ENCODE peak calls at places on chromosomes 11 and 22, in five cellular contexts. One of them, this sample, is unnamed.

GRCh38 chr11:125343732-125344131 is 152.3 kb downstream of the FEZ1 start:
- DNase-seq in Peyer's patch: no peak
- DNase-seq in IMR-90: peak; percentile 49
- DNase-seq in thyroid gland: peak; percentile 29
- DNase-seq in spleen: peak; percentile 62
- DNase-seq in this sample: no peak

GRCh38 chr11:10496296-10496936 is 41.4 kb downstream of the AMPD3 start:
- DNase-seq in Peyer's patch: peak; percentile 0
- DNase-seq in spleen: no peak
- DNase-seq in IMR-90: no peak
- DNase-seq in thyroid gland: no peak
- DNase-seq in this sample: no peak

GRCh38 chr22:32175751-32176644 is 16.9 kb upstream of the C22orf42 start:
- DNase-seq in thyroid gland: no peak
- DNase-seq in IMR-90: no peak
- DNase-seq in Peyer's patch: no peak
- DNase-seq in spleen: no peak
- DNase-seq in this sample: no peak

GRCh38 chr22:49398115-49398514 is 429.6 kb downstream of the BRD1 start:
- DNase-seq in Peyer's patch: no peak
- DNase-seq in spleen: peak; percentile 67
- DNase-seq in thyroid gland: no peak
- DNase-seq in IMR-90: no peak
- DNase-seq in this sample: no peak

GRCh38 chr11:43969543-43969942 is 27.1 kb downstream of the C11orf96 start:
- DNase-seq in IMR-90: no peak
- DNase-seq in thyroid gland: no peak
- DNase-seq in Peyer's patch: no peak
- DNase-seq in spleen: no peak
- DNase-seq in this sample: no peak

GRCh38 chr11:115126515-115127208 is 377.6 kb downstream of the CADM1 start:
- DNase-seq in spleen: no peak
- DNase-seq in Peyer's patch: no peak
- DNase-seq in IMR-90: no peak
- DNase-seq in thyroid gland: no peak
- DNase-seq in this sample: no peak

GRCh38 chr11:42770444-42771065 is 541.2 kb upstream of the API5 start:
- DNase-seq in thyroid gland: peak; percentile 20
- DNase-seq in spleen: no peak
- DNase-seq in Peyer's patch: no peak
- DNase-seq in IMR-90: no peak
- DNase-seq in this sample: peak; percentile 18

GRCh38 chr11:13335319-13335718 is 57.7 kb downstream of the BMAL1 start:
- DNase-seq in IMR-90: peak; percentile 66
- DNase-seq in Peyer's patch: peak; percentile 70
- DNase-seq in thyroid gland: peak; percentile 74
- DNase-seq in spleen: no peak
- DNase-seq in this sample: peak; percentile 69

GRCh38 chr11:130894322-130895025 is 21.8 kb downstream of the SNX19 start:
- DNase-seq in thyroid gland: peak; percentile 79
- DNase-seq in spleen: peak; percentile 84
- DNase-seq in Peyer's patch: peak; percentile 57
- DNase-seq in IMR-90: peak; percentile 77
- DNase-seq in this sample: peak; percentile 82

GRCh38 chr11:11972148-11972547 is 36.3 kb downstream of the DKK3 start:
- DNase-seq in IMR-90: no peak
- DNase-seq in thyroid gland: no peak
- DNase-seq in spleen: no peak
- DNase-seq in Peyer's patch: no peak
- DNase-seq in this sample: no peak

GRCh38 chr22:29314537-29315285 is 786 bp downstream of the RASL10A start:
- DNase-seq in thyroid gland: no peak
- DNase-seq in Peyer's patch: no peak
- DNase-seq in IMR-90: no peak
- DNase-seq in spleen: peak; percentile 69
- DNase-seq in this sample: peak; percentile 45

DNA sequence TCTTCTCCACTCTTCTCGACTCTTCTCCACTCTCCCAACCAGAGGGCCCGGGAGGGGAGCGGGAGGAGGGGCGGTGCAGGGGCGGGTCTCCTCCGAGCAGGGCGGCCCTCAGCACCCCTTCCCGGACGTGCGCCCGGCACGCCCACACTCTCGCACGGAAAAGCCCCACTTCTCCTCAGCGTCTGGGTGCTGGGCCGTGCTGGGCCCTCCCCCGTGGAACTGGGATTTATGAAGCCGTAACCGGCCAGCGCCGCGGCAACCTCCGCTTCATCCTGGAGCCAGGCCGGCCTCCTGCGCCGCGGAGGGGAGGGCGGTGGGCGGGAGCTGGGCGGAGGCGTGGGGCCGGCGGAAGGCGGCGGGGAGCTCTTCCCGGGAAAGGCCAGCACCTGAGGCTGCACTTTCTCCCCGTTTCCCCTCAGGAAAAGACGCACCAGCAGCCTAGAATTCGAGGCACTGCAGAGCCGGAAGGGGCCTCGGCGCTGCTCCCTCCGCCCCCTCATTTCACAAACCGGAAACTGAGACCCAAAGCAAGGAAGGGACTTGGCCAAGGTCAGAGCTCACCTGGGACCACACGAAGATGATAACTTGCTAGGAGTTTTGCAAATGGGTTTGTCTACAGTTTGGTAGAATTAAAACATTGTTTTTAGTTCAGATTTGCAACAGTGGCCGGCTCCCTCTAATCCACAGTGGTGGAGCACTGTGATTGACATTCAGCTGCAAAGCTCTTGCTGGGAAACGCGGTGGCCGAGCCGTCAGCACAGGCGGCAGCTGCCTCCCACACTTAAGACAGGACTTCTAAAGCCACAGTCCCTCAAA is 31.6 kb upstream of the JAM3 start:
- DNase-seq in IMR-90: peak; percentile 59
- DNase-seq in thyroid gland: peak; percentile 83
- DNase-seq in spleen: peak; percentile 89
- DNase-seq in Peyer's patch: peak; percentile 44
- DNase-seq in this sample: no peak
- TF ChIP-seq POLR2A in IMR-90: no peak
- TF ChIP-seq POLR2A in thyroid gland: no peak
- TF ChIP-seq POLR2A in spleen: no peak
- TF ChIP-seq POLR2A in Peyer's patch: no peak
- TF ChIP-seq POLR2A in this sample: no peak

DNA sequence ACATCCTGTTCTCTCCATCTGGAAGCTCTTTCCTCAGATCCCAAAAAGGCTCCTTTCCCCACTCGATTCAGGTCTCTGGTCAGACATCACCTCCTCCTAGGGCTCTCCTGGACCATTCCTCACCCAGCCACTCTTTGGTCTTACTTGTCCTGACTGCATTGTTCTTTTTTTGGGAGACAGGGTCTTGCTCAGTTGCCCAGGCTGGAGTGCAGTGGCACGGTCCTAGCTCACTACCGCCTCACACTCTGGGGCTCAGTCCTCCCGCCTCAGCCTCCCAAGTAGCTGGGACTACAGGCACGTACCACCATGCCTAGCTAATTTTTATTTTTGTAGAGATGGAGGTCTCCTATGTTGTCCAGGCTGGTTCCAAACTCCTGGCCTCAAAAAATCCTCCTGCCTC is 2.2 kb upstream of the CORO1B start:
- DNase-seq in thyroid gland: no peak
- DNase-seq in IMR-90: no peak
- DNase-seq in spleen: no peak
- DNase-seq in Peyer's patch: no peak
- DNase-seq in this sample: no peak
- TF ChIP-seq POLR2A in thyroid gland: no peak
- TF ChIP-seq POLR2A in IMR-90: no peak
- TF ChIP-seq POLR2A in spleen: no peak
- TF ChIP-seq POLR2A in Peyer's patch: no peak
- TF ChIP-seq POLR2A in this sample: no peak

GRCh38 chr11:65866524-65867283 is 5.9 kb downstream of the EFEMP2 start:
- DNase-seq in Peyer's patch: no peak
- DNase-seq in IMR-90: no peak
- DNase-seq in thyroid gland: no peak
- DNase-seq in spleen: peak; percentile 75
- DNase-seq in this sample: no peak

GRCh38 chr11:65867284-65868071 is 5.1 kb downstream of the EFEMP2 start:
- DNase-seq in Peyer's patch: no peak
- DNase-seq in IMR-90: no peak
- DNase-seq in spleen: peak; percentile 72
- DNase-seq in thyroid gland: no peak
- DNase-seq in this sample: no peak

GRCh38 chr11:65868907-65869306 is 3.7 kb downstream of the EFEMP2 start:
- DNase-seq in Peyer's patch: no peak
- DNase-seq in thyroid gland: no peak
- DNase-seq in spleen: no peak
- DNase-seq in IMR-90: no peak
- DNase-seq in this sample: no peak

GRCh38 chr11:65869643-65870306 is 2.8 kb downstream of the EFEMP2 start:
- DNase-seq in spleen: peak; percentile 69
- DNase-seq in thyroid gland: no peak
- DNase-seq in IMR-90: no peak
- DNase-seq in Peyer's patch: no peak
- DNase-seq in this sample: no peak

DNA sequence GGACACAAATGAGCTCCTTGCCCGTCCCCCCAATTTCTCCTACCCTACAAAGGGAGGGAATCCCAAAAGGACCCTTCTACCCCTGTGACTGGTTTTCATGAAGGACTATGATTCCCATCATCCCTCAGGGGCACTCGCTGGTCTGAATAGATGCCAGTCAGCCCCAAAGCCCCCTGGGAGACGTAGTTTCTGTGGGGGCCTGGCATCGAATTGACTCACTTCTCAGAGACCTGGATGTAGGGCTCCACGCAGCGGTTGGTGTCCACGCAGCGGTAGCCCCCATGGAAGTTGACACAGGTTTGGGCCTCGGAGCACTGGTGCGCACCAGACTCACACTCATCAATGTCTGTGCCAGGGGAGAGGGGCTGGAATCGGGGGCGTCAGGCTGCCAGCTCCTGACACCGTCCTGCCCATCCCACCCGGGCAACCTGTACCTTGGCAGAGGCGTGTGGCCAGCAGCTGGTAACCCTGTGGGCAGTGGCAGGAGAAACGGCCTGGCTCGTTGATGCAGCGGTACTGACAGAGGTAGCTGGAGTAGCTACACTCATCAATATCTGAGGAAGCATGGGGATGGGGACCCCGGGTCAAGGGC is 4.4 kb downstream of the EFEMP2 start:
- DNase-seq in IMR-90: no peak
- DNase-seq in thyroid gland: no peak
- DNase-seq in spleen: peak; percentile 78
- DNase-seq in Peyer's patch: no peak
- DNase-seq in this sample: no peak
- TF ChIP-seq POLR2A in IMR-90: no peak
- TF ChIP-seq POLR2A in thyroid gland: no peak
- TF ChIP-seq POLR2A in spleen: no peak
- TF ChIP-seq POLR2A in Peyer's patch: no peak
- TF ChIP-seq POLR2A in this sample: peak; percentile 34

DNA sequence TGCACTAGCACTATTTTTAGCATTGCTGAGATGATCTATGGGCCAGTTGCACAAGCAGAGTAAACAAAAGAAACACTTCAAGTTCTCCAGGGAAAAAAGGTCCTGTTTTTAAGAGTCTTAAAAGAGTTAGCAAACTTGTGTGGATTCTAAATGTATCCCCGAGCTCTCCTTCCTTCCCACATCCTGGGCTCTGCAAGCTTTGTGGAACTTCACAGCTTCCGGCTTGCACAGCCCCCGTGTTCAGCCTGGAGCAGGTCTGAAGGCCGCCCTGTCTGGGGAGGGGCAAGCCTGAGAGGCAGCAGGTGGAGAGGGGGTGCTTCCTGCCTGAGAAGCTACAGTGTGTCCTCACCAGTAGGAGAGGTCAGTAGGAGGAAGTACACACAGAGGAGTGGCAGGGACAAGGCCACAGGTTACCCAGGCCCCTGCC is 35.1 kb upstream of the SUSD2 start:
- DNase-seq in thyroid gland: peak; percentile 85
- DNase-seq in IMR-90: peak; percentile 83
- DNase-seq in spleen: peak; percentile 92
- DNase-seq in Peyer's patch: peak; percentile 86
- DNase-seq in this sample: no peak
- TF ChIP-seq POLR2A in thyroid gland: no peak
- TF ChIP-seq POLR2A in IMR-90: no peak
- TF ChIP-seq POLR2A in spleen: no peak
- TF ChIP-seq POLR2A in Peyer's patch: peak; percentile 10
- TF ChIP-seq POLR2A in this sample: no peak

GRCh38 chr11:62839050-62840015 is at the start of gene WDR74:
- DNase-seq in IMR-90: peak; percentile 92
- DNase-seq in Peyer's patch: peak; percentile 93
- DNase-seq in spleen: peak; percentile 100
- DNase-seq in thyroid gland: peak; percentile 93
- DNase-seq in this sample: peak; percentile 95
- TF ChIP-seq POLR2A in IMR-90: peak; percentile 87
- TF ChIP-seq POLR2A in Peyer's patch: peak; percentile 93
- TF ChIP-seq POLR2A in spleen: peak; percentile 77
- TF ChIP-seq POLR2A in thyroid gland: peak; percentile 77
- TF ChIP-seq POLR2A in this sample: peak; percentile 94